ENCODE peak calls at places on chromosomes 7 and 10, in eight cellular contexts. I is psoas muscle; B is GM12878; C is HepG2; N is GDM1; L is HFFc6; J is stimulated activated CD8-positive, alpha-beta memory T cell treated with anti-CD3 and anti-CD28 coated beads, Interleukin-2, amount 100 ng/mL, for 48 hours; H is RCC 7860. K is an unnamed sample.

GRCh38 chr7:25025218-25025671 is 45.3 kb upstream of the OSBPL3 start:
- DNase-seq in I (no peak), B (no peak), C (peak), N (no peak), L (peak), J (no peak), H (peak), K (no peak)

GRCh38 chr10:102449321-102450123 is 1.8 kb downstream of the C10orf95 start:
- DNase-seq in I (peak), B (peak), C (peak), N (peak), L (peak), J (peak), H (peak), K (peak)

GRCh38 chr7:141072548-141073172 is 1.2 kb upstream of the TMEM178B start:
- DNase-seq in I (peak), B (no peak), C (no peak), N (no peak), L (peak), J (no peak), H (peak), K (peak)

GRCh38 chr10:72336259-72337038 is 18.3 kb downstream of the DNAJB12 start:
- DNase-seq in I (no peak), B (no peak), C (no peak), N (no peak), L (no peak), J (no peak), H (peak), K (no peak)

GRCh38 chr10:100660945-100661344 is 84.4 kb upstream of the PAX2 start:
- DNase-seq in I (no peak), B (no peak), C (no peak), N (no peak), L (no peak), J (no peak), H (no peak), K (no peak)

GRCh38 chr7:42192851-42193456 is 44.1 kb downstream of the GLI3 start:
- DNase-seq in I (no peak), B (no peak), C (no peak), N (no peak), L (no peak), J (no peak), H (no peak), K (no peak)

GRCh38 chr7:51647931-51648351 is 331.3 kb upstream of the COBL start:
- DNase-seq in I (no peak), B (no peak), C (peak), N (no peak), L (no peak), J (no peak), H (no peak), K (no peak)

GRCh38 chr10:125061557-125062243 is 98.7 kb downstream of the CTBP2 start:
- DNase-seq in I (no peak), B (no peak), C (no peak), N (no peak), L (no peak), J (no peak), H (no peak), K (no peak)

GRCh38 chr10:52746169-52746568 is 26.4 kb downstream of the MBL2 start:
- DNase-seq in I (no peak), B (no peak), C (no peak), N (no peak), L (peak), J (no peak), H (no peak), K (peak)

GRCh38 chr10:77247076-77247561 is 390.5 kb downstream of the KCNMA1 start:
- DNase-seq in I (no peak), B (no peak), C (peak), N (no peak), L (no peak), J (no peak), H (no peak), K (no peak)